ENCODE peak calls at places on chromosomes 4 and X, in five cellular contexts. One of them, this sample, is unnamed.

GRCh38 chr4:146998157-146998556 is 52.5 kb upstream of the TTC29 start:
- DNase-seq in activated gamma-delta T cell treated with Interleukin-2 at 50 U/mL for 16 hours: no peak
- DNase-seq in ACHN: no peak
- DNase-seq in uterus: no peak
- DNase-seq in activated effector memory CD4-positive, alpha-beta T cell treated with Interleukin-2 at 50 U/mL for 16 hours: no peak
- DNase-seq in this sample: no peak

GRCh38 chrX:56057325-56057724 is 174.8 kb upstream of the KLF8 start:
- DNase-seq in activated effector memory CD4-positive, alpha-beta T cell treated with Interleukin-2 at 50 U/mL for 16 hours: no peak
- DNase-seq in uterus: no peak
- DNase-seq in activated gamma-delta T cell treated with Interleukin-2 at 50 U/mL for 16 hours: no peak
- DNase-seq in ACHN: no peak
- DNase-seq in this sample: no peak

GRCh38 chr4:173121044-173121685 is 47.4 kb upstream of the GALNT7 start:
- DNase-seq in activated gamma-delta T cell treated with Interleukin-2 at 50 U/mL for 16 hours: no peak
- DNase-seq in uterus: no peak
- DNase-seq in activated effector memory CD4-positive, alpha-beta T cell treated with Interleukin-2 at 50 U/mL for 16 hours: no peak
- DNase-seq in ACHN: no peak
- DNase-seq in this sample: no peak

GRCh38 chr4:105474110-105474518 is 252 bp upstream of the PPA2 start:
- DNase-seq in uterus: peak; percentile 74
- DNase-seq in ACHN: peak; percentile 86
- DNase-seq in activated gamma-delta T cell treated with Interleukin-2 at 50 U/mL for 16 hours: no peak
- DNase-seq in activated effector memory CD4-positive, alpha-beta T cell treated with Interleukin-2 at 50 U/mL for 16 hours: no peak
- DNase-seq in this sample: no peak

GRCh38 chr4:156933633-156934258 is 37.9 kb downstream of the PDGFC start:
- DNase-seq in activated effector memory CD4-positive, alpha-beta T cell treated with Interleukin-2 at 50 U/mL for 16 hours: no peak
- DNase-seq in ACHN: peak; percentile 75
- DNase-seq in activated gamma-delta T cell treated with Interleukin-2 at 50 U/mL for 16 hours: no peak
- DNase-seq in uterus: no peak
- DNase-seq in this sample: no peak

GRCh38 chrX:153642313-153642654 is 4.7 kb upstream of the DUSP9 start:
- DNase-seq in uterus: no peak
- DNase-seq in ACHN: no peak
- DNase-seq in activated gamma-delta T cell treated with Interleukin-2 at 50 U/mL for 16 hours: no peak
- DNase-seq in activated effector memory CD4-positive, alpha-beta T cell treated with Interleukin-2 at 50 U/mL for 16 hours: no peak
- DNase-seq in this sample: no peak

GRCh38 chr4:1192493-1193205 is 20.3 kb upstream of the SPON2 start:
- DNase-seq in ACHN: no peak
- DNase-seq in activated effector memory CD4-positive, alpha-beta T cell treated with Interleukin-2 at 50 U/mL for 16 hours: no peak
- DNase-seq in activated gamma-delta T cell treated with Interleukin-2 at 50 U/mL for 16 hours: no peak
- DNase-seq in uterus: peak; percentile 39
- DNase-seq in this sample: no peak

GRCh38 chrX:155985208-155985607 is 12.3 kb upstream of the IL9R start:
- DNase-seq in activated effector memory CD4-positive, alpha-beta T cell treated with Interleukin-2 at 50 U/mL for 16 hours: no peak
- DNase-seq in activated gamma-delta T cell treated with Interleukin-2 at 50 U/mL for 16 hours: no peak
- DNase-seq in uterus: no peak
- DNase-seq in ACHN: no peak
- DNase-seq in this sample: no peak

GRCh38 chr4:146059865-146060264 is 115.7 kb upstream of the LSM6 start:
- DNase-seq in uterus: no peak
- DNase-seq in ACHN: no peak
- DNase-seq in activated effector memory CD4-positive, alpha-beta T cell treated with Interleukin-2 at 50 U/mL for 16 hours: no peak
- DNase-seq in activated gamma-delta T cell treated with Interleukin-2 at 50 U/mL for 16 hours: no peak
- DNase-seq in this sample: no peak